ENCODE peak calls at places on chromosomes 11 and 22, in seven cellular contexts. B is mammary epithelial cell, S is PC-3, Y is HCT116, F is HepG2, V is K562, Q is neural progenitor cell. Z is an unnamed sample.
A peak's percentile ranks its signal among the peaks of the same experiment; 100 is the strongest.

GRCh38 chr11:12581923-12582322 is 92.3 kb upstream of the TEAD1 start:
- DNase-seq in B (peak; percentile 80), S (peak; percentile 89), Y (peak; percentile 38), F (no peak), V (peak; percentile 69), Q (no peak), Z (peak; percentile 96)

GRCh38 chr22:37672920-37673453 is 2.4 kb upstream of the LGALS1 start:
- DNase-seq in B (no peak), S (no peak), Y (no peak), F (no peak), V (no peak), Q (no peak), Z (no peak)

GRCh38 chr11:9664276-9665171 is 647 bp downstream of the SWAP70 start:
- DNase-seq in B (peak; percentile 51), S (peak; percentile 32), Y (no peak), F (peak; percentile 29), V (peak; percentile 25), Q (peak; percentile 37), Z (peak; percentile 78)

GRCh38 chr11:16739326-16739875 is 954 bp downstream of the C11orf58 start:
- DNase-seq in B (peak; percentile 15), S (peak; percentile 11), Y (no peak), F (no peak), V (no peak), Q (peak; percentile 4), Z (peak; percentile 58)

GRCh38 chr11:70397336-70397982 is 870 bp upstream of the CTTN start:
- DNase-seq in B (no peak), S (no peak), Y (peak; percentile 13), F (peak; percentile 43), V (peak; percentile 79), Q (peak; percentile 46), Z (no peak)

GRCh38 chr11:11788067-11788710 is 53.6 kb upstream of the USP47 start:
- DNase-seq in B (no peak), S (no peak), Y (no peak), F (no peak), V (no peak), Q (no peak), Z (no peak)

GRCh38 chr22:20434264-20434751 is 3.3 kb downstream of the SCARF2 start:
- DNase-seq in B (no peak), S (no peak), Y (no peak), F (no peak), V (no peak), Q (no peak), Z (no peak)

GRCh38 chr11:93718057-93718563 is 23.2 kb downstream of the TAF1D start:
- DNase-seq in B (no peak), S (no peak), Y (no peak), F (no peak), V (peak; percentile 84), Q (no peak), Z (no peak)

GRCh38 chr11:126257764-126258163 is 10.9 kb downstream of the SRPRA start:
- DNase-seq in B (peak; percentile 26), S (no peak), Y (no peak), F (no peak), V (no peak), Q (no peak), Z (peak; percentile 71)

GRCh38 chr11:70173018-70173417 is 30.1 kb upstream of the FADD start:
- DNase-seq in B (no peak), S (no peak), Y (no peak), F (peak; percentile 20), V (no peak), Q (no peak), Z (no peak)

GRCh38 chr11:103413266-103413888 is 304.2 kb downstream of the DYNC2H1 start:
- DNase-seq in B (no peak), S (peak; percentile 18), Y (no peak), F (no peak), V (no peak), Q (no peak), Z (no peak)

GRCh38 chr11:3087821-3088800 is 30.9 kb upstream of the CARS1 start:
- DNase-seq in B (peak; percentile 39), S (peak; percentile 33), Y (no peak), F (no peak), V (no peak), Q (no peak), Z (peak; percentile 38)

GRCh38 chr11:123250811-123251655 is 56.0 kb upstream of the CLMP start:
- DNase-seq in B (no peak), S (no peak), Y (no peak), F (no peak), V (no peak), Q (no peak), Z (peak; percentile 71)

GRCh38 chr22:47328550-47329243 is 566.2 kb downstream of the TBC1D22A start:
- DNase-seq in B (peak; percentile 71), S (peak; percentile 91), Y (peak; percentile 95), F (peak; percentile 5), V (peak; percentile 40), Q (no peak), Z (peak; percentile 91)

GRCh38 chr11:82046778-82047177 is 686.9 kb downstream of the FAM181B start:
- DNase-seq in B (no peak), S (no peak), Y (no peak), F (no peak), V (no peak), Q (no peak), Z (peak; percentile 68)

GRCh38 chr11:12531020-12531419 is 143.2 kb upstream of the TEAD1 start:
- DNase-seq in B (no peak), S (no peak), Y (no peak), F (no peak), V (no peak), Q (no peak), Z (no peak)

GRCh38 chr22:24503137-24503850 is 8.2 kb downstream of the UPB1 start:
- DNase-seq in B (peak; percentile 56), S (peak; percentile 47), Y (peak; percentile 34), F (no peak), V (peak; percentile 63), Q (peak; percentile 66), Z (peak; percentile 85)

GRCh38 chr22:50612715-50613221 is 12.2 kb downstream of the MAPK8IP2 start:
- DNase-seq in B (no peak), S (no peak), Y (no peak), F (no peak), V (peak; percentile 48), Q (peak; percentile 52), Z (no peak)

DNA sequence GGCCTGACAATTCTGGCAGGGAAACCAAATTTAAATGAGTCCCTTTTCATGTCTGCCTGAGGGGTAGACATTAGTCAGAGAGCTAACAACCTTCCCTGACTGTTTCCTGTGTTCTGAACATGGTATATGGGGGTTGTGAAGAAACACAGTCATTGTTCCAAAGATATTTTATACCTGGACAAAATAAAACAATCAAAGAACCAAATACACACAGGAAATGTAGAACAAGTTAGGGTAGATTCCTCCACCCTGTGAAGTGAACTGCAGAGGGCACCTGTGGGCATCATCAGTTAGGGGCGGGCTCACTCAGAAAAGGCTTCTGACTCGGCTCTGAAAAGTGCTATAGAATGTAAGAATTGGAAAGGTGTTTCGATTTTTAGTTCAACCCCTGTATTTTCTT is 231.9 kb upstream of the CADM1 start:
- DNase-seq in B (peak; percentile 55), S (peak; percentile 2), Y (no peak), F (no peak), V (no peak), Q (no peak), Z (no peak)
- H4K20me1 ChIP-seq in B (no peaks in the 10 kb centered on the region), S (no peaks in the 10 kb centered on the region), Y (no peaks in the 10 kb centered on the region), F (no peaks in the 10 kb centered on the region), V (no peaks in the 10 kb centered on the region), Q (no peaks in the 10 kb centered on the region), Z (no peaks in the 10 kb centered on the region)

GRCh38 chr11:57460756-57461749 is 725 bp downstream of the RTN4RL2 start:
- DNase-seq in B (no peak), S (peak; percentile 11), Y (no peak), F (no peak), V (no peak), Q (peak; percentile 61), Z (no peak)
- TF ChIP-seq EZH2 in B (no peak), S (no peak), Y (no peak), F (no peak), V (no peak), Q (no peak), Z (no peak)

GRCh38 chr11:7677071-7677470 is 3.8 kb upstream of the CYB5R2 start:
- DNase-seq in B (peak; percentile 94), S (peak; percentile 87), Y (no peak), F (no peak), V (no peak), Q (no peak), Z (peak; percentile 70)
- H3K27ac ChIP-seq in B (peak overlapping the region; percentile 59), S (peak overlapping the region; percentile 80), Y (no peak overlapping the region), F (no peak overlapping the region), V (no peak overlapping the region), Q (no peak overlapping the region), Z (peak overlapping the region; percentile 7)

DNA sequence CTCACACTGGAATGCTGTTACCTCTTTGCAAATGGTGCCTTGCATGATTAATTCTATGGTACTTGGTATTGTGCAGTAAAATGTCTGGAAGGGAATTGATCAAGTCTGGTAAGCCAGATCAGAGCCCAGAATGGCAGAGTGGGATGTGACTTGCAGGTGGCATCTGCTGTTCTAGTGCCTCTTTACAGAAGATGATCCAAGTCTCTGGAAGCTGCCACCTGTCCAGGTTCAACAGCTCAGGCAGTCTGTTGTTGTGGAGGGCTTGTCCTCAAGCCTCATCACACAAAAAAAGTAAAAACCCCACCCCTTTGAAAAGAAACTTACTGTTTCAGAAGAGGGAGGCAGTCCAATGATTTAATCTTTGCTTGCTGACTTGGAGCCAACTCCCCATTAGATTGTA is 17.0 kb downstream of the ZNRF3 start:
- DNase-seq in B (no peak), S (no peak), Y (no peak), F (no peak), V (no peak), Q (no peak), Z (no peak)
- H4K20me1 ChIP-seq in B (no peaks in the 10 kb centered on the region), S (no peaks in the 10 kb centered on the region), Y (no peaks in the 10 kb centered on the region), F (peaks cover 75% of the 10 kb centered on the region), V (peaks cover 11% of the 10 kb centered on the region), Q (peaks cover 89% of the 10 kb centered on the region), Z (no peaks in the 10 kb centered on the region)

DNA sequence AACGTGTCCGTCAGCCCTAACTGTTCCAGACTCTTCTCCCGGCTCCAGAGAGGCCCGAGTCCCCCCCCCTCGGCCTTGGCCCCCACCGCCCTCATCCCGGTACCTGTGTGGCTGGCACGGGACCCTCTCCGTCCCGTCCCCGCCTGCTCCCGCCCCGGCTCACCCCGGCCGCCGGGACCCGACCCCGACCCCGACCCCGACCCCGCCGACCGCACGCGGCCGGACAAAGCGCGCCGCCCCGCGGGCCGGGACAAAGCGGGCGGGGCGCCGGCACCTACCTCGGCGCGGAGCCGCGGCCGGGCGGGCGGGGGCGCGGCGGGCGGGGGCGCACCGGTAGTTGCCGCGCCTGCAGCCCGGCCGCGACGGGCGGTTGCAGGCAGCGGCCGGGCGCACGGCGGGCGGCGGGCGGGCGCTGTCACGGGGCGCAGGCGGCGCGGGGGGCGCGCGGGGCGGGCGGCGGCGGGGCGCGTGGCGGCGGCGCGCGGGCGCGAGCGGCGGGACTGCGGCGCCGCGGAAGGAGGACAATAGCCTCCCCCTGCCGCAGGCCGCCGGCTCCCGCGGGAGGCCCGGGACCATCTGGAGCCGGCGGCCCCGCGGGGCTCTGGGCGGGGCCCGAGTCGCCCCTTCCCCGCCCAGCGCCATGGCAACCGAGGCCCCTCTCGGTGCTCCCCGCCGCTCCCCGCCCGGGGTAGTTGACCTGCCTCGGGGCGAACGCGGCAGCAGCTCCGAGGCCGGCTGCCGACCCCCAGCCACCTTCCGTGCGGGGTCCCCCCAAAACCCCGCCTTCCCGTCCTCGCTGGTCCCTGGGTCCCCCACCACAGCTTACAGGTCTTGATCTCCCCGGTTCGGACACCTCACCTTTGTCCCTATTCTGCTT is 895 bp downstream of the SPTBN2 start:
- DNase-seq in B (no peak), S (no peak), Y (no peak), F (no peak), V (peak; percentile 49), Q (peak; percentile 81), Z (peak; percentile 26)
- TF ChIP-seq EZH2 in B (no peak), S (no peak), Y (no peak), F (no peak), V (no peak), Q (peak; percentile 23), Z (no peak)

GRCh38 chr11:134955281-134955680 is 543.2 kb upstream of the B3GAT1 start:
- DNase-seq in B (no peak), S (no peak), Y (no peak), F (no peak), V (no peak), Q (no peak), Z (no peak)
- H3K27ac ChIP-seq in B (no peak overlapping the region), S (no peak overlapping the region), Y (no peak overlapping the region), F (no peak overlapping the region), V (no peak overlapping the region), Q (no peak overlapping the region), Z (no peak overlapping the region)